ENCODE peak calls at places on chromosomes 4 and X, in seven cellular contexts. R is neural progenitor cell, Y is neuronal stem cell, M is fibroblast of lung, A is H9, L is MM.1S, I is GM23338. D is an unnamed sample.

GRCh38 chr4:100929753-100930152 is 411.9 kb upstream of the EMCN start:
- DNase-seq in R (peak; percentile 20), I (no peak), Y (no peak), A (no peak), M (no peak), L (no peak), D (no peak)

GRCh38 chr4:3047464-3048286 is 26.7 kb downstream of the HTT-AS start:
- DNase-seq in Y (peak; percentile 37), A (peak; percentile 86), I (peak; percentile 90), M (peak; percentile 28), L (peak; percentile 98), R (peak; percentile 79), D (peak; percentile 65)

GRCh38 chr4:26083987-26084386 is 170.0 kb downstream of the SMIM20 start:
- DNase-seq in R (no peak), Y (no peak), A (no peak), I (no peak), M (peak; percentile 96), L (no peak), D (peak; percentile 91)

GRCh38 chr4:173835863-173836262 is 305.8 kb upstream of the HAND2 start:
- DNase-seq in M (peak; percentile 56), A (peak; percentile 35), I (peak; percentile 42), Y (peak; percentile 35), L (no peak), R (peak; percentile 48), D (peak; percentile 70)

GRCh38 chr4:154004859-154005520 is 216.1 kb upstream of the SFRP2 start:
- DNase-seq in I (no peak), L (no peak), R (no peak), M (peak; percentile 62), A (no peak), Y (no peak), D (peak; percentile 92)

GRCh38 chr4:159429693-159430035 is 326.8 kb downstream of the RAPGEF2 start:
- DNase-seq in M (no peak), A (no peak), L (no peak), I (no peak), R (no peak), Y (no peak), D (no peak)

GRCh38 chr4:153684182-153685073 is at the start of gene TLR2:
- DNase-seq in I (peak; percentile 80), R (peak; percentile 78), L (peak; percentile 14), M (peak; percentile 7), A (peak; percentile 78), Y (peak; percentile 41), D (peak; percentile 47)

GRCh38 chrX:65688403-65688881 is 21.0 kb downstream of the MSN start:
- DNase-seq in M (peak; percentile 77), L (peak; percentile 85), Y (no peak), R (no peak), I (no peak), A (no peak), D (peak; percentile 78)

GRCh38 chr4:100632163-100632562 is 114.3 kb upstream of the EMCN start:
- DNase-seq in L (no peak), I (no peak), A (no peak), M (no peak), R (no peak), Y (no peak), D (no peak)

GRCh38 chr4:70714061-70714468 is 7.7 kb upstream of the RUFY3 start:
- DNase-seq in A (no peak), Y (no peak), R (no peak), L (no peak), I (no peak), M (no peak), D (peak; percentile 25)

GRCh38 chr4:102308032-102308799 is 37.1 kb downstream of the SLC39A8 start:
- DNase-seq in Y (no peak), A (no peak), I (no peak), M (no peak), L (no peak), R (no peak), D (peak; percentile 5)

GRCh38 chrX:44882635-44883034 is 9.6 kb downstream of the KDM6A start:
- DNase-seq in I (no peak), M (no peak), Y (no peak), A (no peak), R (no peak), L (no peak), D (no peak)

GRCh38 chr4:117654064-117654463 is 380.2 kb upstream of the NDST3 start:
- DNase-seq in L (no peak), M (no peak), R (no peak), Y (no peak), I (no peak), A (no peak), D (no peak)

GRCh38 chr4:57080781-57081650 is 29.2 kb downstream of the IGFBP7 start:
- DNase-seq in M (peak; percentile 100), R (no peak), L (no peak), I (no peak), A (no peak), Y (no peak), D (peak; percentile 83)

GRCh38 chr4:88807499-88807898 is 109.9 kb upstream of the NAP1L5 start:
- DNase-seq in M (peak; percentile 83), A (no peak), I (no peak), L (no peak), Y (no peak), R (no peak), D (no peak)

GRCh38 chrX:152635941-152636340 is 1.8 kb upstream of the GABRQ start:
- DNase-seq in R (peak; percentile 74), I (peak; percentile 79), L (peak; percentile 28), Y (peak; percentile 47), M (peak; percentile 56), A (peak; percentile 58), D (peak; percentile 66)

GRCh38 chr4:110543577-110543976 is 67.6 kb downstream of the ENPEP start:
- DNase-seq in A (no peak), L (no peak), I (no peak), R (no peak), Y (no peak), M (peak; percentile 33), D (peak; percentile 4)

GRCh38 chr4:168496834-168497233 is at the start of gene PALLD:
- DNase-seq in M (peak; percentile 75), R (no peak), Y (no peak), L (no peak), A (no peak), I (no peak), D (no peak)

GRCh38 chrX:28888421-28888820 is 301.2 kb downstream of the IL1RAPL1 start:
- DNase-seq in R (no peak), I (no peak), L (no peak), A (no peak), M (peak; percentile 71), Y (no peak), D (no peak)

GRCh38 chr4:66376396-66376795 is 706.1 kb upstream of the EPHA5 start:
- DNase-seq in M (no peak), A (no peak), L (no peak), Y (no peak), I (no peak), R (no peak), D (no peak)

GRCh38 chrX:5117816-5118215 is 1110.9 kb downstream of the NLGN4X start:
- DNase-seq in I (no peak), A (no peak), Y (no peak), L (no peak), M (no peak), R (no peak), D (no peak)

GRCh38 chrX:150463566-150463965 is 100.4 kb downstream of the MAMLD1 start:
- DNase-seq in Y (no peak), I (no peak), M (no peak), A (no peak), R (no peak), L (no peak), D (no peak)
- H3K4me2 ChIP-seq in Y (no peak overlapping the region), I (no peak overlapping the region), M (no peak overlapping the region), A (no peak overlapping the region), R (no peak overlapping the region), L (no peak overlapping the region), D (no peak overlapping the region)

GRCh38 chr4:182453830-182454229 is 210.6 kb downstream of the TENM3 start:
- DNase-seq in R (peak; percentile 20), M (no peak), A (no peak), Y (no peak), L (no peak), I (peak; percentile 22), D (no peak)
- H3K27me3 ChIP-seq in R (no peaks in the 10 kb centered on the region), M (no peaks in the 10 kb centered on the region), A (no peaks in the 10 kb centered on the region), Y (no peaks in the 10 kb centered on the region), L (no peaks in the 10 kb centered on the region), I (no peaks in the 10 kb centered on the region), D (peaks cover 34% of the 10 kb centered on the region)

GRCh38 chrX:135477576-135477975 is 42.9 kb upstream of the INTS6L start:
- DNase-seq in Y (peak; percentile 38), R (peak; percentile 75), L (peak; percentile 57), I (peak; percentile 71), A (peak; percentile 58), M (peak; percentile 63), D (peak; percentile 55)
- H3K4me2 ChIP-seq in Y (no peak overlapping the region), R (no peak overlapping the region), L (no peak overlapping the region), I (no peak overlapping the region), A (no peak overlapping the region), M (no peak overlapping the region), D (no peak overlapping the region)

GRCh38 chrX:25534096-25534495 is 518.3 kb upstream of the ARX start:
- DNase-seq in R (no peak), A (no peak), M (peak; percentile 0), Y (no peak), L (no peak), I (no peak), D (no peak)
- H3K27me3 ChIP-seq in R (no peaks in the 10 kb centered on the region), A (no peaks in the 10 kb centered on the region), M (no peaks in the 10 kb centered on the region), Y (no peaks in the 10 kb centered on the region), L (no peaks in the 10 kb centered on the region), I (no peaks in the 10 kb centered on the region), D (no peaks in the 10 kb centered on the region)

DNA sequence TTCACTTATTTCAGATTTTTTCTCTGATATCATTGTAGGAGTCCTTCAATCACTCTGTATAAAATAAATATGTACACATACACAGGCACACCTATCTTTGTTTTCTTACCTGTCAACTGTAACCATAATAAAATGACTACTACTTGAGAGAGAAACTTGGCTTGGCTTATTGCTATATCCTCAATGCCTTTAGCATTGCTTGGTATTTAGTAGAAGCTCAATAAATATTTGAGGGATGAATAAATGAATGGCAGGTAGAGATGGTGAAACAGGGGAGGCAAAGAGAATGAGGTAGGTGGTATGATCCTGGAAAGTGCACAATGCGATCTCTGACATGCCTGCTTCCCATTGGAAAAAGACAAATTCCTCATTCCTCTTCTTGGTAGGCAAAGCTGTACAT is 21.8 kb upstream of the CXCL6 start:
- DNase-seq in L (no peak), I (no peak), A (no peak), M (no peak), R (no peak), Y (no peak), D (no peak)
- H3K4me2 ChIP-seq in L (peak overlapping the region; percentile 44), I (no peak overlapping the region), A (no peak overlapping the region), M (no peak overlapping the region), R (no peak overlapping the region), Y (no peak overlapping the region), D (no peak overlapping the region)

GRCh38 chr4:182142146-182143085 is 100.8 kb upstream of the TENM3 start:
- DNase-seq in Y (peak; percentile 50), R (peak; percentile 73), L (no peak), I (peak; percentile 81), M (peak; percentile 81), A (peak; percentile 70), D (peak; percentile 4)

GRCh38 chr4:182144621-182145359 is 98.4 kb upstream of the TENM3 start:
- DNase-seq in I (peak; percentile 77), Y (peak; percentile 36), M (no peak), R (peak; percentile 53), A (peak; percentile 36), L (peak; percentile 51), D (peak; percentile 33)

GRCh38 chr4:182143822-182144620 is 99.2 kb upstream of the TENM3 start:
- DNase-seq in Y (peak; percentile 78), M (peak; percentile 92), L (peak; percentile 64), R (peak; percentile 88), A (peak; percentile 80), I (peak; percentile 87), D (peak; percentile 27)

GRCh38 chr4:182141623-182142022 is 101.6 kb upstream of the TENM3 start:
- DNase-seq in M (peak; percentile 20), L (no peak), A (no peak), R (no peak), I (no peak), Y (no peak), D (no peak)

GRCh38 chr4:182143086-182143821 is 99.9 kb upstream of the TENM3 start:
- DNase-seq in A (no peak), I (peak; percentile 24), L (no peak), M (peak; percentile 65), R (peak; percentile 53), Y (peak; percentile 24), D (peak; percentile 22)
- H3K27me3 ChIP-seq in A (peaks cover 4% of the 10 kb centered on the region), I (peaks cover 40% of the 10 kb centered on the region), L (no peaks in the 10 kb centered on the region), M (peaks cover 15% of the 10 kb centered on the region), R (peaks cover 38% of the 10 kb centered on the region), Y (no peaks in the 10 kb centered on the region), D (peaks cover 41% of the 10 kb centered on the region)

D was measured in GM23248.